ENCODE peak calls at places on chromosomes 12 and 14, in eight cellular contexts. Q is fibroblast of villous mesenchyme; L is fibroblast of the conjunctiva; B is NCI-H69; N is sciatic nerve; I is MCF 10A; M is activated naive CD8-positive, alpha-beta T cell treated with anti-CD3 and anti-CD28 coated beads, Interleukin-2, amount 50 U/mL, for 24 hours; V is choroid plexus epithelial cell. S is an unnamed sample.

GRCh38 chr14:102584871-102585869 is 7.3 kb upstream of the RCOR1 start:
- DNase-seq in Q (peak), B (no peak), L (no peak), V (no peak), N (no peak), I (peak), M (no peak), S (no peak)

GRCh38 chr14:29462271-29462670 is 465.4 kb downstream of the PRKD1 start:
- DNase-seq in V (no peak), Q (no peak), I (no peak), L (no peak), N (no peak), M (no peak), B (peak), S (no peak)

GRCh38 chr12:101924647-101925046 is 47.3 kb downstream of the DRAM1 start:
- DNase-seq in V (no peak), Q (peak), N (no peak), M (no peak), L (no peak), B (peak), I (no peak), S (no peak)

GRCh38 chr12:90575995-90576394 is 379.0 kb downstream of the CCER1 start:
- DNase-seq in V (no peak), L (no peak), M (no peak), I (peak), Q (no peak), B (peak), N (no peak), S (no peak)

GRCh38 chr12:25276199-25276937 is 25.6 kb upstream of the KRAS start:
- DNase-seq in Q (peak), B (peak), I (peak), N (peak), L (peak), V (peak), M (peak), S (peak)

GRCh38 chr12:81759215-81759991 is at the start of gene PPFIA2:
- DNase-seq in I (peak), B (peak), Q (peak), M (peak), L (peak), V (peak), N (peak), S (peak)

GRCh38 chr14:103725739-103726395 is 10.3 kb downstream of the ZFYVE21 start:
- DNase-seq in M (no peak), Q (no peak), L (no peak), N (no peak), B (no peak), I (no peak), V (no peak), S (peak)

GRCh38 chr12:115709410-115710065 is 568.0 kb downstream of the MED13L start:
- DNase-seq in B (peak), M (no peak), N (peak), I (no peak), V (no peak), Q (peak), L (peak), S (peak)

GRCh38 chr12:107983871-107984480 is 145.1 kb upstream of the WSCD2 start:
- DNase-seq in L (no peak), M (no peak), V (no peak), N (no peak), Q (no peak), B (no peak), I (peak), S (no peak)

GRCh38 chr14:97977711-97978261 is 1180.6 kb downstream of the VRK1 start:
- DNase-seq in I (peak), L (peak), N (peak), Q (no peak), V (no peak), B (peak), M (peak), S (peak)

GRCh38 chr12:104699489-104700194 is 242.9 kb downstream of the CHST11 start:
- DNase-seq in V (no peak), N (peak), L (no peak), M (no peak), B (no peak), I (no peak), Q (no peak), S (no peak)

GRCh38 chr12:20716037-20716436 is 20.9 kb downstream of the SLCO1C1 start:
- DNase-seq in N (no peak), Q (no peak), V (no peak), B (peak), I (no peak), M (no peak), L (no peak), S (no peak)

GRCh38 chr12:119578112-119578511 is 15.5 kb upstream of the TMEM233 start:
- DNase-seq in B (no peak), N (no peak), I (peak), L (no peak), M (no peak), V (no peak), Q (no peak), S (peak)

GRCh38 chr14:103014466-103015319 is 42.7 kb downstream of the CDC42BPB start:
- DNase-seq in I (peak), B (peak), N (peak), Q (peak), M (no peak), V (peak), L (no peak), S (no peak)

GRCh38 chr14:103108749-103109207 is 14.3 kb downstream of the EXOC3L4 start:
- DNase-seq in L (no peak), V (peak), I (peak), Q (peak), B (peak), N (no peak), M (peak), S (no peak)

GRCh38 chr12:31118831-31119530 is 45.3 kb downstream of the DDX11 start:
- DNase-seq in M (no peak), I (no peak), L (no peak), N (no peak), V (peak), Q (no peak), B (peak), S (no peak)

GRCh38 chr12:106692896-106693295 is 81.6 kb upstream of the RIC8B start:
- DNase-seq in I (no peak), N (no peak), Q (no peak), M (no peak), L (no peak), B (no peak), V (no peak), S (no peak)

GRCh38 chr12:112974904-112975303 is 3.4 kb upstream of the OAS2 start:
- DNase-seq in B (no peak), V (no peak), I (no peak), L (no peak), M (no peak), N (no peak), Q (no peak), S (no peak)

GRCh38 chr12:40104461-40105264 is 1.2 kb downstream of the SLC2A13 start:
- DNase-seq in V (peak), M (no peak), N (no peak), L (no peak), B (peak), Q (no peak), I (peak), S (peak)

GRCh38 chr12:57471-57980 is 9.0 kb upstream of the IQSEC3 start:
- DNase-seq in L (no peak), V (no peak), M (no peak), B (no peak), Q (no peak), I (no peak), N (no peak), S (no peak)

GRCh38 chr12:65495233-65495632 is 216.8 kb downstream of the MSRB3 start:
- DNase-seq in Q (no peak), I (peak), N (no peak), M (no peak), L (no peak), B (no peak), V (peak), S (no peak)

GRCh38 chr12:10354071-10354470 is 35.8 kb downstream of the KLRK1 start:
- DNase-seq in V (no peak), Q (no peak), I (no peak), B (no peak), N (no peak), M (no peak), L (no peak), S (no peak)